ENCODE peak calls at places on chromosomes 7 and 10, in nine cellular contexts. G is ovary, A is stomach, D is fibroblast of villous mesenchyme, Z is right lobe of liver, H is HFF-Myc, V is GM23338, B is AG04449, E is fibroblast of the aortic adventitia. L is an unnamed sample.

GRCh38 chr7:64559206-64559605 is 3.7 kb downstream of the ZNF680 start:
- DNase-seq in G (no peak), A (no peak), D (peak), Z (peak), H (no peak), V (no peak), B (no peak), E (peak), L (no peak)

GRCh38 chr7:5232485-5232837 is 42.4 kb downstream of the WIPI2 start:
- DNase-seq in G (no peak), A (no peak), D (no peak), Z (no peak), H (no peak), V (no peak), B (no peak), E (no peak), L (no peak)

GRCh38 chr7:96097802-96098201 is 224.1 kb downstream of the SLC25A13 start:
- DNase-seq in G (no peak), A (no peak), D (no peak), Z (no peak), H (peak), V (no peak), B (no peak), E (peak), L (peak)

GRCh38 chr7:73880755-73881328 is 19.9 kb downstream of the TMEM270 start:
- DNase-seq in G (no peak), A (no peak), D (no peak), Z (no peak), H (no peak), V (no peak), B (no peak), E (peak), L (no peak)

GRCh38 chr7:118429141-118429540 is 204.6 kb downstream of the ANKRD7 start:
- DNase-seq in G (no peak), A (no peak), D (no peak), Z (no peak), H (no peak), V (no peak), B (no peak), E (no peak), L (no peak)

GRCh38 chr7:115533785-115534184 is 496.8 kb downstream of the TFEC start:
- DNase-seq in G (no peak), A (no peak), D (peak), Z (no peak), H (no peak), V (no peak), B (no peak), E (peak), L (no peak)

GRCh38 chr7:50822716-50823115 is 40.0 kb upstream of the GRB10 start:
- DNase-seq in G (no peak), A (no peak), D (no peak), Z (no peak), H (no peak), V (no peak), B (no peak), E (peak), L (no peak)

GRCh38 chr7:48299580-48300169 is 128.4 kb downstream of the ABCA13 start:
- DNase-seq in G (peak), A (no peak), D (peak), Z (no peak), H (peak), V (peak), B (no peak), E (peak), L (peak)

GRCh38 chr7:54860003-54860775 is 101.2 kb upstream of the SEC61G start:
- DNase-seq in G (no peak), A (no peak), D (no peak), Z (no peak), H (no peak), V (no peak), B (no peak), E (no peak), L (no peak)

GRCh38 chr7:141074162-141074989 is 512 bp downstream of the TMEM178B start:
- DNase-seq in G (no peak), A (no peak), D (peak), Z (no peak), H (no peak), V (peak), B (no peak), E (peak), L (no peak)

GRCh38 chr7:7746419-7746818 is 28.0 kb upstream of the RPA3 start:
- DNase-seq in G (no peak), A (no peak), D (peak), Z (no peak), H (no peak), V (no peak), B (no peak), E (no peak), L (no peak)

GRCh38 chr7:7201583-7202374 is 19.4 kb downstream of the C1GALT1 start:
- DNase-seq in G (no peak), A (peak), D (no peak), Z (no peak), H (no peak), V (peak), B (no peak), E (no peak), L (no peak)

GRCh38 chr10:48976208-48976607 is 36.6 kb upstream of the LRRC18 start:
- DNase-seq in G (no peak), A (no peak), D (peak), Z (no peak), H (no peak), V (peak), B (no peak), E (peak), L (no peak)

GRCh38 chr7:133645870-133646492 is 393.1 kb downstream of the EXOC4 start:
- DNase-seq in G (no peak), A (no peak), D (peak), Z (no peak), H (no peak), V (no peak), B (no peak), E (peak), L (no peak)

GRCh38 chr7:21374134-21374533 is 53.7 kb upstream of the SP4 start:
- DNase-seq in G (no peak), A (no peak), D (no peak), Z (no peak), H (no peak), V (no peak), B (no peak), E (no peak), L (no peak)

GRCh38 chr7:10940748-10941358 is 32.8 kb upstream of the PHF14 start:
- DNase-seq in G (no peak), A (no peak), D (no peak), Z (no peak), H (no peak), V (no peak), B (no peak), E (no peak), L (no peak)

GRCh38 chr10:23362069-23362830 is 17.7 kb upstream of the C10orf67 start:
- DNase-seq in G (no peak), A (no peak), D (no peak), Z (no peak), H (no peak), V (no peak), B (no peak), E (no peak), L (no peak)

GRCh38 chr10:89563861-89564478 is 28.6 kb upstream of the SLC16A12 start:
- DNase-seq in G (no peak), A (no peak), D (peak), Z (no peak), H (peak), V (peak), B (no peak), E (peak), L (no peak)

GRCh38 chr10:92692697-92693533 is 3.2 kb downstream of the HHEX start:
- DNase-seq in G (no peak), A (no peak), D (no peak), Z (no peak), H (no peak), V (no peak), B (no peak), E (no peak), L (no peak)

GRCh38 chr7:78197447-78197846 is 398.9 kb downstream of the PHTF2 start:
- DNase-seq in G (no peak), A (no peak), D (peak), Z (no peak), H (no peak), V (no peak), B (peak), E (peak), L (peak)

GRCh38 chr7:69803699-69804516 is 205.6 kb downstream of the AUTS2 start:
- DNase-seq in G (no peak), A (no peak), D (no peak), Z (no peak), H (no peak), V (no peak), B (no peak), E (no peak), L (no peak)

GRCh38 chr7:47423196-47423595 is 158.7 kb downstream of the TNS3 start:
- DNase-seq in G (no peak), A (no peak), D (no peak), Z (no peak), H (no peak), V (no peak), B (no peak), E (no peak), L (no peak)

GRCh38 chr10:106401161-106401560 is 763.3 kb downstream of the SORCS1 start:
- DNase-seq in G (no peak), A (no peak), D (peak), Z (no peak), H (no peak), V (peak), B (no peak), E (peak), L (no peak)

GRCh38 chr7:37709631-37710509 is 26.3 kb downstream of the GPR141 start:
- DNase-seq in G (no peak), A (no peak), D (no peak), Z (no peak), H (no peak), V (no peak), B (no peak), E (no peak), L (no peak)

GRCh38 chr7:152030561-152030960 is 5.1 kb downstream of the GALNT11 start:
- DNase-seq in G (no peak), A (no peak), D (no peak), Z (no peak), H (no peak), V (no peak), B (no peak), E (no peak), L (no peak)

GRCh38 chr10:59580257-59580863 is 129.3 kb downstream of the SLC16A9 start:
- DNase-seq in G (no peak), A (no peak), D (peak), Z (no peak), H (no peak), V (peak), B (no peak), E (peak), L (peak)

GRCh38 chr10:112835933-112836564 is 114.0 kb upstream of the TCF7L2 start:
- DNase-seq in G (no peak), A (no peak), D (peak), Z (peak), H (no peak), V (no peak), B (no peak), E (peak), L (no peak)

GRCh38 chr10:115902596-115902995 is 370.4 kb downstream of the GFRA1 start:
- DNase-seq in G (no peak), A (no peak), D (no peak), Z (no peak), H (no peak), V (no peak), B (no peak), E (no peak), L (no peak)

GRCh38 chr10:72792288-72792687 is 100.3 kb downstream of the MCU start:
- DNase-seq in G (no peak), A (no peak), D (no peak), Z (no peak), H (no peak), V (peak), B (no peak), E (no peak), L (no peak)

GRCh38 chr10:79321951-79322350 is 25.3 kb upstream of the PPIF start:
- DNase-seq in G (no peak), A (no peak), D (no peak), Z (no peak), H (no peak), V (no peak), B (no peak), E (no peak), L (no peak)

GRCh38 chr10:132376394-132376851 is 20.6 kb upstream of the PWWP2B start:
- DNase-seq in G (no peak), A (no peak), D (no peak), Z (no peak), H (no peak), V (no peak), B (no peak), E (no peak), L (no peak)

GRCh38 chr7:156652886-156653568 is 12.5 kb downstream of the RNF32 start:
- DNase-seq in G (no peak), A (no peak), D (no peak), Z (no peak), H (no peak), V (no peak), B (no peak), E (no peak), L (no peak)

GRCh38 chr10:113613427-113613826 is 50.4 kb downstream of the NRAP start:
- DNase-seq in G (no peak), A (no peak), D (no peak), Z (no peak), H (no peak), V (no peak), B (no peak), E (no peak), L (no peak)

GRCh38 chr7:129122086-129122750 is 22.3 kb upstream of the TSPAN33 start:
- DNase-seq in G (no peak), A (no peak), D (no peak), Z (no peak), H (no peak), V (no peak), B (no peak), E (no peak), L (no peak)

GRCh38 chr7:29442146-29442545 is 121.5 kb upstream of the PRR15 start:
- DNase-seq in G (no peak), A (no peak), D (peak), Z (no peak), H (peak), V (peak), B (no peak), E (no peak), L (peak)

GRCh38 chr10:43906470-43906869 is 257.8 kb upstream of the ZNF32 start:
- DNase-seq in G (peak), A (no peak), D (no peak), Z (no peak), H (no peak), V (no peak), B (no peak), E (no peak), L (no peak)

GRCh38 chr7:44466300-44467216 is 23.9 kb downstream of the NUDCD3 start:
- DNase-seq in G (no peak), A (no peak), D (peak), Z (no peak), H (no peak), V (no peak), B (peak), E (peak), L (peak)

GRCh38 chr10:50919010-50919409 is 33.6 kb upstream of the A1CF start:
- DNase-seq in G (no peak), A (no peak), D (no peak), Z (no peak), H (no peak), V (no peak), B (no peak), E (no peak), L (no peak)

GRCh38 chr10:50917486-50917885 is 32.1 kb upstream of the A1CF start:
- DNase-seq in G (no peak), A (no peak), D (peak), Z (no peak), H (no peak), V (no peak), B (no peak), E (peak), L (peak)

GRCh38 chr10:50918529-50918928 is 33.1 kb upstream of the A1CF start:
- DNase-seq in G (no peak), A (no peak), D (no peak), Z (no peak), H (no peak), V (no peak), B (no peak), E (no peak), L (no peak)
- H3K4me3 ChIP-seq in G (no peak), A (no peak), D (no peak), Z (no peak), H (no peak), V (no peak), B (no peak), E (no peak), L (no peak)

DNA sequence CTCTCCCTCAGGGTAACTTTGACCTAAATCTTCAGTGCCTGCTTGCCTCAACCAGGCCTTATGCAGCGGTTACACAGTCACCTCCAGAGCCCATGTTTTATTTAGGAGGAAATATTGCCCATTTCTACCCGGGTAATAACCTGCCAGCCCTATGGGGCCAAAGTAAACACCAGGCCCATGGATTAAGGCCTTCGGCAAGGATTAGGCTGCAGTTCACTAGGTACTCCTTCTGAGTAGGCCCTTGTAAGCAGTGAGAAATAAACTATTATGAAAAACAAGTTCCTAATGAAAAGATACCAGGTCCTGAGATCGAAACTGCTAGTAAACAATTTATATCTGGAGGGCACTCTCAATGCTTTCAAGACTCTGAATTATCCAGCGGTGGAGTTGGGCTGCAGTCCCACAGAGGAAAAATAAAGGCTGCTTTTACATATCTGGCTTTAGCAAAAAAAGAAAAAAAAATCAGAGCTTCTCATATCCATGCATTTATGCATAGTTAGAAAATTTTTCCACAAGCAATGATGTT is 3.7 kb upstream of the HOXA10 start:
- DNase-seq in G (no peak), A (no peak), D (peak), Z (no peak), H (no peak), V (no peak), B (no peak), E (no peak), L (no peak)
- H3K4me3 ChIP-seq in G (peak), A (no peak), D (peak), Z (no peak), H (peak), V (no peak), B (peak), E (no peak), L (peak)

GRCh38 chr10:33154590-33154989 is 179.9 kb downstream of the NRP1 start:
- DNase-seq in G (no peak), A (no peak), D (no peak), Z (no peak), H (no peak), V (no peak), B (no peak), E (peak), L (no peak)
- H3K4me3 ChIP-seq in G (no peak), A (no peak), D (no peak), Z (no peak), H (no peak), V (no peak), B (no peak), E (no peak), L (no peak)

DNA sequence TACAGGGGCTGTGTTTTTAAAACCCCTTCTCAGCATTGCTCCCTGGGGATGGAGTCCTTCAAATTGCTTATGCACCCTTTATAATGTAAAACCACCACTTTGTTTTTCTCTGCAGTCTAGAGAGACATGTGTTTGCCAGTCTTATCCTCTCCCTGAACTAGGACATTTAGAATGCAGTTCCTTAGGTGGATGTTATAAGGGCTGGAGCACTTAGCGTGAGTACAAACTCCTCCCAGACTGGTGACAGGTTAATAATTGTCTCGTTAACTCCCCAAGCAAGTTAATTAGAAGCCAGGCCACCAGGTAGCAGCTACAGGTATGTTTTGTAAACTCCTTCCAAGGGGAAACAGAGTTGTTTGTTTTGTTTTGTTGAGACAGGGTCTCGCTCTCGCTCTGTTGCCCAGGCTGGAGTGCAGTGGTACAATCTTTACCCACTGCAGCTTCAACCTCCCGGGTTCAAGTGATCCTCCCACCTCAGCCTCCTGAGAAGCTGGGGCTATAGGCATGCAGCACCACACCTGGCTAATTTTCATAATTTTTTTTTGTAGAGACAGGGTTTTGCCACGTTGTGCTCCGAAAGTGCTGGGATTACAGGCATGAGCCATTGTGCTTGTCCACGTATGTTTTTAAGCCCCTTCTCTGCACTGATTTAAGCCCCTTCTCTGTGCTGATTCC is 100.2 kb downstream of the FAM107B start:
- DNase-seq in G (no peak), A (peak), D (no peak), Z (no peak), H (no peak), V (peak), B (no peak), E (no peak), L (no peak)
- H3K4me3 ChIP-seq in G (no peak), A (no peak), D (no peak), Z (no peak), H (no peak), V (no peak), B (no peak), E (no peak), L (no peak)

DNA sequence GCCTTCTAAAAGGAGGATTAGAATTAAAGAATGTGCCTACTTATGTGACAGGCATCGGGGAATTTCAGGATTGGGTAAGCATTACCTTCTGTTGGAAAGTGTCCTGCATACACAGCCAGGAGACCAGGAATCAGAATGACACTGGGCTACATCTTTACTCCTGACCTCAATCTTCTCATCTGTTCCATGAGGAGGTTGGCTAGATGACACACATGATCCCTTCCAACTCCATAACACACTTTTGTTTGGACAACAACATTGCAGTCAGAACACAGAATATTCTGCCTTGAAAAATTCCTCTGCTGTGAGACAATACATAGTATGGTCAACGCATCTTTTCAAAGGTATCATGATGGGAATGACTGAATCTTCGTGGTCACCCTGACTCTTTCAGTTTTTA is 1281.2 kb upstream of the SORCS1 start:
- DNase-seq in G (no peak), A (no peak), D (no peak), Z (no peak), H (no peak), V (no peak), B (no peak), E (no peak), L (no peak)
- H3K4me3 ChIP-seq in G (no peak), A (no peak), D (no peak), Z (no peak), H (no peak), V (no peak), B (no peak), E (no peak), L (no peak)

GRCh38 chr7:1123721-1124120 is 35.8 kb downstream of the GPER1 start:
- DNase-seq in G (peak), A (peak), D (peak), Z (peak), H (no peak), V (peak), B (no peak), E (peak), L (peak)

GRCh38 chr7:1124816-1125602 is 35.0 kb downstream of the ZFAND2A start:
- DNase-seq in G (no peak), A (peak), D (no peak), Z (peak), H (no peak), V (no peak), B (no peak), E (peak), L (no peak)

GRCh38 chr7:1122832-1123501 is 35.1 kb downstream of the GPER1 start:
- DNase-seq in G (no peak), A (no peak), D (no peak), Z (peak), H (no peak), V (no peak), B (no peak), E (no peak), L (no peak)

GRCh38 chr7:1125603-1125969 is 34.4 kb downstream of the ZFAND2A start:
- DNase-seq in G (no peak), A (no peak), D (no peak), Z (peak), H (no peak), V (no peak), B (no peak), E (no peak), L (no peak)

GRCh38 chr7:1124164-1124563 is 35.8 kb downstream of the ZFAND2A start:
- DNase-seq in G (no peak), A (no peak), D (no peak), Z (peak), H (no peak), V (no peak), B (no peak), E (no peak), L (no peak)
- H3K4me3 ChIP-seq in G (no peak), A (peak), D (peak), Z (no peak), H (no peak), V (no peak), B (no peak), E (peak), L (no peak)